ENCODE peak calls at places on chromosomes 6 and 20, in ten cellular contexts. D is endothelial cell of umbilical vein, W is transverse colon, P is GM12892, J is GM12891, R is HCT116, A is breast epithelium, F is stomach, G is SK-N-SH, B is HL-60. T is an unnamed sample.
A peak's percentile ranks its signal among the peaks of the same experiment; 100 is the strongest.

GRCh38 chr20:50516180-50516934 is 6.2 kb downstream of the PTPN1 start:
- DNase-seq in G (no peak), F (no peak), J (no peak), W (no peak), R (no peak), D (no peak), A (no peak), B (no peak), P (no peak), T (no peak)

GRCh38 chr20:41118632-41119031 is 18.7 kb upstream of the PLCG1 start:
- DNase-seq in F (no peak), D (no peak), W (no peak), B (no peak), J (no peak), P (no peak), R (no peak), A (no peak), G (no peak), T (no peak)

GRCh38 chr6:96878101-96878500 is 19.6 kb downstream of the NDUFAF4 start:
- DNase-seq in B (no peak), R (no peak), F (no peak), J (no peak), A (no peak), W (no peak), G (no peak), D (no peak), P (no peak), T (no peak)

GRCh38 chr6:36713846-36714245 is 16.2 kb downstream of the RAB44 start:
- DNase-seq in P (no peak), W (no peak), B (no peak), D (no peak), R (no peak), G (no peak), J (no peak), F (no peak), A (no peak), T (no peak)

GRCh38 chr6:5481024-5481423 is 219.7 kb downstream of the FARS2 start:
- DNase-seq in B (no peak), A (no peak), D (no peak), J (no peak), P (no peak), G (no peak), R (no peak), W (no peak), F (no peak), T (no peak)

GRCh38 chr20:31698803-31699718 is 23.6 kb downstream of the BCL2L1 start:
- DNase-seq in F (peak; percentile 59), P (peak; percentile 70), D (peak; percentile 96), A (no peak), J (no peak), W (peak; percentile 67), B (no peak), R (peak; percentile 44), G (no peak), T (no peak)

GRCh38 chr6:111978826-111979225 is 75.1 kb upstream of the CCN6 start:
- DNase-seq in R (no peak), D (no peak), W (no peak), F (no peak), A (no peak), J (no peak), G (no peak), P (no peak), B (no peak), T (no peak)

GRCh38 chr6:109260126-109260525 is 122.1 kb downstream of the CD164 start:
- DNase-seq in W (no peak), G (no peak), R (no peak), A (no peak), J (no peak), F (no peak), B (no peak), D (no peak), P (no peak), T (no peak)

GRCh38 chr6:6834356-6835342 is 246.1 kb downstream of the LY86 start:
- DNase-seq in P (no peak), B (peak; percentile 21), A (no peak), J (no peak), R (no peak), F (no peak), W (no peak), G (no peak), D (no peak), T (no peak)

GRCh38 chr6:158816329-158816728 is 2.8 kb downstream of the EZR start:
- DNase-seq in F (no peak), W (no peak), J (no peak), G (no peak), A (no peak), R (no peak), B (no peak), D (no peak), P (no peak), T (no peak)

GRCh38 chr6:89023591-89024441 is 56.7 kb upstream of the PNRC1 start:
- DNase-seq in F (no peak), B (no peak), W (no peak), A (no peak), J (no peak), P (no peak), G (no peak), D (no peak), R (no peak), T (no peak)

GRCh38 chr6:2956930-2957329 is 14.4 kb downstream of the SERPINB6 start:
- DNase-seq in B (no peak), J (no peak), W (no peak), P (no peak), D (no peak), G (no peak), F (no peak), A (no peak), R (no peak), T (no peak)

GRCh38 chr20:37941992-37942391 is 39.1 kb downstream of the VSTM2L start:
- DNase-seq in D (no peak), F (peak; percentile 3), P (no peak), A (peak; percentile 12), G (no peak), W (no peak), R (no peak), J (no peak), B (no peak), T (no peak)

GRCh38 chr6:170038251-170038650 is 252.6 kb downstream of the DLL1 start:
- DNase-seq in A (peak; percentile 46), W (no peak), D (no peak), F (peak; percentile 24), P (no peak), R (no peak), G (no peak), J (no peak), B (no peak), T (no peak)

GRCh38 chr20:45552456-45552855 is 5.3 kb upstream of the EPPIN start:
- DNase-seq in R (no peak), B (no peak), P (no peak), A (no peak), F (no peak), G (no peak), J (no peak), D (no peak), W (no peak), T (no peak)

GRCh38 chr20:48706116-48706656 is 121.6 kb downstream of the PREX1 start:
- DNase-seq in P (no peak), J (no peak), R (no peak), W (no peak), F (no peak), B (peak; percentile 60), G (no peak), D (no peak), A (no peak), T (no peak)

GRCh38 chr6:166570929-166571699 is 15.4 kb downstream of the RAMACL start:
- DNase-seq in J (no peak), W (no peak), G (no peak), R (no peak), F (no peak), B (no peak), A (no peak), P (no peak), D (no peak), T (no peak)

GRCh38 chr6:32886674-32887383 is 32.8 kb downstream of the PSMB9 start:
- DNase-seq in A (no peak), J (no peak), F (no peak), P (no peak), D (peak; percentile 17), G (no peak), W (no peak), B (no peak), R (no peak), T (no peak)

GRCh38 chr6:134007077-134007476 is 45.3 kb downstream of the SLC2A12 start:
- DNase-seq in G (no peak), W (peak; percentile 68), R (no peak), D (no peak), A (peak; percentile 58), B (no peak), P (no peak), J (no peak), F (peak; percentile 93), T (no peak)

GRCh38 chr6:16760536-16761468 is at the start of gene ATXN1:
- DNase-seq in A (peak; percentile 55), P (peak; percentile 41), J (peak; percentile 30), B (peak; percentile 60), R (no peak), W (peak; percentile 77), G (peak; percentile 80), D (peak; percentile 69), F (peak; percentile 62), T (no peak)
- TF ChIP-seq POLR2AphosphoS5 in A (peak; percentile 61), P (no peak), J (no peak), B (no peak), R (peak; percentile 64), W (peak; percentile 77), G (peak; percentile 39), D (peak; percentile 7), F (peak; percentile 20), T (no peak)

DNA sequence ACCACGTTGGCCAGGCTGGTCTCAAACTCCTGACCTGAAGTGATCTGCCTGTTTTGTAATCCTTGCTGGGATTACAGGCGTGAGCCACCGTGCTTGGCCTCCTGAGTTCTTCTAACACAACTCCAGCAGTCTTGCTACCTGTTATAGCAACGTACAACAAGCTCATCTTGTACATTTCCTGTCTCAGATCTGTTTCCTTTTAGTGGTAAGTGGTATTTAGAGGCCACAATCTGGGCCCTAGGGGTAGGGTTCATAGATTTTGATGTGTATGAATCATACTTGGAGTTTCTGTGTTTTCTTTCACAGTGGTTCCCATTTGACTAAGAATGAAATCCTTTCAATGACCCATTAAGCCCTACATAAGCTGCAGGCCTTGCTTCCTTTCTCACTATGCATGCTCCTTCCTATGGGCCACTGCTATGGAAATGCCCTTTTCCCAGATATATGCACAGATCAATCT is 27.1 kb upstream of the SYNCRIP start:
- DNase-seq in B (peak; percentile 23), F (no peak), P (peak; percentile 33), J (peak; percentile 33), R (no peak), G (no peak), W (no peak), A (no peak), D (peak; percentile 28), T (no peak)
- TF ChIP-seq POLR2AphosphoS5 in B (no peak), F (no peak), P (peak; percentile 65), J (no peak), R (no peak), G (no peak), W (peak; percentile 22), A (no peak), D (no peak), T (no peak)

GRCh38 chr20:10560681-10561080 is 113.1 kb downstream of the JAG1 start:
- DNase-seq in D (no peak), B (no peak), G (no peak), P (no peak), J (no peak), W (no peak), A (no peak), R (no peak), F (no peak), T (no peak)
- TF ChIP-seq POLR2AphosphoS5 in D (no peak), B (no peak), G (no peak), P (no peak), J (no peak), W (no peak), A (no peak), R (no peak), F (no peak), T (no peak)

GRCh38 chr6:56542367-56543331 is 100.0 kb downstream of the DST start:
- DNase-seq in R (peak; percentile 92), J (peak; percentile 21), A (peak; percentile 88), D (peak; percentile 97), G (peak; percentile 74), W (peak; percentile 94), F (peak; percentile 89), P (peak; percentile 31), B (peak; percentile 90), T (peak; percentile 70)
- TF ChIP-seq POLR2AphosphoS5 in R (peak; percentile 50), J (peak; percentile 75), A (peak; percentile 94), D (peak; percentile 84), G (peak; percentile 77), W (peak; percentile 96), F (peak; percentile 90), P (peak; percentile 68), B (peak; percentile 32), T (peak; percentile 76)